ENCODE peak calls at places on chromosomes 2 and 18, in eight cellular contexts. One of them, this sample, is unnamed.

GRCh38 chr2:151374426-151374825 is 17.0 kb downstream of the TNFAIP6 start:
- DNase-seq in activated naive CD8-positive, alpha-beta T cell treated with anti-CD3 and anti-CD28 coated beads, Interleukin-2, amount 50 U/mL, for 24 hours: no peak
- DNase-seq in hypothalamus: no peak
- DNase-seq in HS-5: peak
- DNase-seq in cardiac septum: no peak
- DNase-seq in dermis microvascular lymphatic vessel endothelial cell: no peak
- DNase-seq in mesothelial cell of epicardium: no peak
- DNase-seq in A549: peak
- DNase-seq in this sample: no peak

GRCh38 chr18:57052173-57052572 is 94.7 kb upstream of the BOD1L2 start:
- DNase-seq in activated naive CD8-positive, alpha-beta T cell treated with anti-CD3 and anti-CD28 coated beads, Interleukin-2, amount 50 U/mL, for 24 hours: no peak
- DNase-seq in hypothalamus: no peak
- DNase-seq in HS-5: no peak
- DNase-seq in cardiac septum: no peak
- DNase-seq in dermis microvascular lymphatic vessel endothelial cell: no peak
- DNase-seq in mesothelial cell of epicardium: no peak
- DNase-seq in A549: no peak
- DNase-seq in this sample: no peak

GRCh38 chr2:191222507-191222906 is 22.7 kb upstream of the MYO1B start:
- DNase-seq in activated naive CD8-positive, alpha-beta T cell treated with anti-CD3 and anti-CD28 coated beads, Interleukin-2, amount 50 U/mL, for 24 hours: no peak
- DNase-seq in hypothalamus: no peak
- DNase-seq in HS-5: no peak
- DNase-seq in cardiac septum: no peak
- DNase-seq in dermis microvascular lymphatic vessel endothelial cell: no peak
- DNase-seq in mesothelial cell of epicardium: no peak
- DNase-seq in A549: no peak
- DNase-seq in this sample: no peak

GRCh38 chr2:166727105-166727504 is 161.2 kb upstream of the XIRP2 start:
- DNase-seq in activated naive CD8-positive, alpha-beta T cell treated with anti-CD3 and anti-CD28 coated beads, Interleukin-2, amount 50 U/mL, for 24 hours: no peak
- DNase-seq in hypothalamus: no peak
- DNase-seq in HS-5: no peak
- DNase-seq in cardiac septum: no peak
- DNase-seq in dermis microvascular lymphatic vessel endothelial cell: no peak
- DNase-seq in mesothelial cell of epicardium: no peak
- DNase-seq in A549: no peak
- DNase-seq in this sample: no peak

GRCh38 chr2:55112229-55113016 is 62.2 kb upstream of the RTN4 start:
- DNase-seq in activated naive CD8-positive, alpha-beta T cell treated with anti-CD3 and anti-CD28 coated beads, Interleukin-2, amount 50 U/mL, for 24 hours: no peak
- DNase-seq in hypothalamus: peak
- DNase-seq in HS-5: no peak
- DNase-seq in cardiac septum: peak
- DNase-seq in dermis microvascular lymphatic vessel endothelial cell: no peak
- DNase-seq in mesothelial cell of epicardium: no peak
- DNase-seq in A549: no peak
- DNase-seq in this sample: no peak

GRCh38 chr2:215548714-215549113 is 112.8 kb upstream of the FN1 start:
- DNase-seq in activated naive CD8-positive, alpha-beta T cell treated with anti-CD3 and anti-CD28 coated beads, Interleukin-2, amount 50 U/mL, for 24 hours: no peak
- DNase-seq in hypothalamus: no peak
- DNase-seq in HS-5: no peak
- DNase-seq in cardiac septum: no peak
- DNase-seq in dermis microvascular lymphatic vessel endothelial cell: no peak
- DNase-seq in mesothelial cell of epicardium: no peak
- DNase-seq in A549: no peak
- DNase-seq in this sample: no peak

GRCh38 chr2:226660524-226660923 is 139.1 kb downstream of the IRS1 start:
- DNase-seq in activated naive CD8-positive, alpha-beta T cell treated with anti-CD3 and anti-CD28 coated beads, Interleukin-2, amount 50 U/mL, for 24 hours: no peak
- DNase-seq in hypothalamus: no peak
- DNase-seq in HS-5: peak
- DNase-seq in cardiac septum: no peak
- DNase-seq in dermis microvascular lymphatic vessel endothelial cell: no peak
- DNase-seq in mesothelial cell of epicardium: no peak
- DNase-seq in A549: no peak
- DNase-seq in this sample: no peak

GRCh38 chr2:45166229-45166890 is 157.1 kb upstream of the SIX2 start:
- DNase-seq in activated naive CD8-positive, alpha-beta T cell treated with anti-CD3 and anti-CD28 coated beads, Interleukin-2, amount 50 U/mL, for 24 hours: no peak
- DNase-seq in hypothalamus: no peak
- DNase-seq in HS-5: no peak
- DNase-seq in cardiac septum: no peak
- DNase-seq in dermis microvascular lymphatic vessel endothelial cell: no peak
- DNase-seq in mesothelial cell of epicardium: no peak
- DNase-seq in A549: no peak
- DNase-seq in this sample: no peak

GRCh38 chr2:216619411-216620393 is 13.5 kb upstream of the IGFBP2 start:
- DNase-seq in activated naive CD8-positive, alpha-beta T cell treated with anti-CD3 and anti-CD28 coated beads, Interleukin-2, amount 50 U/mL, for 24 hours: no peak
- DNase-seq in hypothalamus: no peak
- DNase-seq in HS-5: no peak
- DNase-seq in cardiac septum: no peak
- DNase-seq in dermis microvascular lymphatic vessel endothelial cell: no peak
- DNase-seq in mesothelial cell of epicardium: no peak
- DNase-seq in A549: no peak
- DNase-seq in this sample: peak

GRCh38 chr2:120859814-120860578 is 124.3 kb downstream of the GLI2 start:
- DNase-seq in activated naive CD8-positive, alpha-beta T cell treated with anti-CD3 and anti-CD28 coated beads, Interleukin-2, amount 50 U/mL, for 24 hours: no peak
- DNase-seq in hypothalamus: no peak
- DNase-seq in HS-5: no peak
- DNase-seq in cardiac septum: peak
- DNase-seq in dermis microvascular lymphatic vessel endothelial cell: no peak
- DNase-seq in mesothelial cell of epicardium: no peak
- DNase-seq in A549: no peak
- DNase-seq in this sample: no peak

GRCh38 chr2:70921031-70921430 is 14.7 kb upstream of the ATP6V1B1 start:
- DNase-seq in activated naive CD8-positive, alpha-beta T cell treated with anti-CD3 and anti-CD28 coated beads, Interleukin-2, amount 50 U/mL, for 24 hours: no peak
- DNase-seq in hypothalamus: no peak
- DNase-seq in HS-5: no peak
- DNase-seq in cardiac septum: no peak
- DNase-seq in dermis microvascular lymphatic vessel endothelial cell: no peak
- DNase-seq in mesothelial cell of epicardium: no peak
- DNase-seq in A549: no peak
- DNase-seq in this sample: no peak

GRCh38 chr18:79405781-79406575 is 10.2 kb downstream of the NFATC1 start:
- DNase-seq in activated naive CD8-positive, alpha-beta T cell treated with anti-CD3 and anti-CD28 coated beads, Interleukin-2, amount 50 U/mL, for 24 hours: peak
- DNase-seq in hypothalamus: no peak
- DNase-seq in HS-5: no peak
- DNase-seq in cardiac septum: peak
- DNase-seq in dermis microvascular lymphatic vessel endothelial cell: peak
- DNase-seq in mesothelial cell of epicardium: no peak
- DNase-seq in A549: no peak
- DNase-seq in this sample: no peak

GRCh38 chr18:63433349-63433866 is 11.1 kb upstream of the VPS4B start:
- DNase-seq in activated naive CD8-positive, alpha-beta T cell treated with anti-CD3 and anti-CD28 coated beads, Interleukin-2, amount 50 U/mL, for 24 hours: no peak
- DNase-seq in hypothalamus: no peak
- DNase-seq in HS-5: no peak
- DNase-seq in cardiac septum: no peak
- DNase-seq in dermis microvascular lymphatic vessel endothelial cell: no peak
- DNase-seq in mesothelial cell of epicardium: no peak
- DNase-seq in A549: no peak
- DNase-seq in this sample: no peak

This sample was measured in neural crest cell.